ENCODE peak calls at places on chromosome 17, in six cellular contexts. One of them, this sample, is unnamed. For H3K4me1, the result is how much of the 10 kb centered on the place peaks cover.

GRCh38 chr17:36578671-36579070 is 13.0 kb upstream of the DHRS11 start:
- DNase-seq in CD8-positive, alpha-beta T cell: no peak
- DNase-seq in colonic mucosa: no peak
- DNase-seq in breast epithelium: no peak
- DNase-seq in Panc1: no peak
- DNase-seq in esophagus muscularis mucosa: no peak
- DNase-seq in this sample: no peak

GRCh38 chr17:42846594-42847280 is 2.4 kb downstream of the AOC2 start:
- DNase-seq in CD8-positive, alpha-beta T cell: no peak
- DNase-seq in colonic mucosa: no peak
- DNase-seq in breast epithelium: no peak
- DNase-seq in Panc1: no peak
- DNase-seq in esophagus muscularis mucosa: no peak
- DNase-seq in this sample: peak

GRCh38 chr17:68592667-68593330 is 8.4 kb downstream of the FAM20A start:
- DNase-seq in CD8-positive, alpha-beta T cell: no peak
- DNase-seq in colonic mucosa: no peak
- DNase-seq in breast epithelium: no peak
- DNase-seq in Panc1: no peak
- DNase-seq in esophagus muscularis mucosa: peak
- DNase-seq in this sample: no peak

GRCh38 chr17:57662644-57663308 is 82.3 kb downstream of the CCDC182 start:
- DNase-seq in CD8-positive, alpha-beta T cell: no peak
- DNase-seq in colonic mucosa: peak
- DNase-seq in breast epithelium: peak
- DNase-seq in Panc1: no peak
- DNase-seq in esophagus muscularis mucosa: peak
- DNase-seq in this sample: peak

GRCh38 chr17:325270-325976 is 27.2 kb downstream of the RPH3AL start:
- DNase-seq in CD8-positive, alpha-beta T cell: no peak
- DNase-seq in colonic mucosa: no peak
- DNase-seq in breast epithelium: no peak
- DNase-seq in Panc1: no peak
- DNase-seq in esophagus muscularis mucosa: no peak
- DNase-seq in this sample: no peak

GRCh38 chr17:3002538-3003301 is 60.7 kb downstream of the OR1D5 start:
- DNase-seq in CD8-positive, alpha-beta T cell: no peak
- DNase-seq in colonic mucosa: peak
- DNase-seq in breast epithelium: no peak
- DNase-seq in Panc1: no peak
- DNase-seq in esophagus muscularis mucosa: no peak
- DNase-seq in this sample: no peak

GRCh38 chr17:33055171-33055611 is 63.5 kb downstream of the SPACA3 start:
- DNase-seq in CD8-positive, alpha-beta T cell: no peak
- DNase-seq in colonic mucosa: no peak
- DNase-seq in breast epithelium: no peak
- DNase-seq in Panc1: no peak
- DNase-seq in esophagus muscularis mucosa: peak
- DNase-seq in this sample: no peak

GRCh38 chr17:46159686-46160085 is 33.5 kb downstream of the KANSL1 start:
- DNase-seq in CD8-positive, alpha-beta T cell: no peak
- DNase-seq in colonic mucosa: no peak
- DNase-seq in breast epithelium: no peak
- DNase-seq in Panc1: no peak
- DNase-seq in esophagus muscularis mucosa: no peak
- DNase-seq in this sample: no peak

GRCh38 chr17:32275060-32276042 is 9.7 kb downstream of the RHBDL3 start:
- DNase-seq in CD8-positive, alpha-beta T cell: no peak
- DNase-seq in colonic mucosa: no peak
- DNase-seq in breast epithelium: no peak
- DNase-seq in Panc1: no peak
- DNase-seq in esophagus muscularis mucosa: no peak
- DNase-seq in this sample: peak

GRCh38 chr17:67606896-67607604 is 110.7 kb upstream of the NOL11 start:
- DNase-seq in CD8-positive, alpha-beta T cell: no peak
- DNase-seq in colonic mucosa: no peak
- DNase-seq in breast epithelium: no peak
- DNase-seq in Panc1: no peak
- DNase-seq in esophagus muscularis mucosa: no peak
- DNase-seq in this sample: no peak

GRCh38 chr17:79044462-79044861 is 20.5 kb downstream of the C1QTNF1 start:
- DNase-seq in CD8-positive, alpha-beta T cell: no peak
- DNase-seq in colonic mucosa: no peak
- DNase-seq in breast epithelium: no peak
- DNase-seq in Panc1: no peak
- DNase-seq in esophagus muscularis mucosa: no peak
- DNase-seq in this sample: no peak

GRCh38 chr17:5947701-5948180 is 122.4 kb upstream of the WSCD1 start:
- DNase-seq in CD8-positive, alpha-beta T cell: no peak
- DNase-seq in colonic mucosa: no peak
- DNase-seq in breast epithelium: no peak
- DNase-seq in Panc1: no peak
- DNase-seq in esophagus muscularis mucosa: no peak
- DNase-seq in this sample: no peak

GRCh38 chr17:5948811-5949210 is 121.4 kb upstream of the WSCD1 start:
- DNase-seq in CD8-positive, alpha-beta T cell: no peak
- DNase-seq in colonic mucosa: no peak
- DNase-seq in breast epithelium: no peak
- DNase-seq in Panc1: no peak
- DNase-seq in esophagus muscularis mucosa: no peak
- DNase-seq in this sample: no peak

GRCh38 chr17:5950871-5951270 is 119.3 kb upstream of the WSCD1 start:
- DNase-seq in CD8-positive, alpha-beta T cell: no peak
- DNase-seq in colonic mucosa: no peak
- DNase-seq in breast epithelium: no peak
- DNase-seq in Panc1: no peak
- DNase-seq in esophagus muscularis mucosa: no peak
- DNase-seq in this sample: no peak

GRCh38 chr17:5955764-5956163 is 114.4 kb upstream of the WSCD1 start:
- DNase-seq in CD8-positive, alpha-beta T cell: no peak
- DNase-seq in colonic mucosa: no peak
- DNase-seq in breast epithelium: no peak
- DNase-seq in Panc1: no peak
- DNase-seq in esophagus muscularis mucosa: no peak
- DNase-seq in this sample: no peak

GRCh38 chr17:5951912-5952311 is 118.3 kb upstream of the WSCD1 start:
- DNase-seq in CD8-positive, alpha-beta T cell: no peak
- DNase-seq in colonic mucosa: no peak
- DNase-seq in breast epithelium: no peak
- DNase-seq in Panc1: no peak
- DNase-seq in esophagus muscularis mucosa: no peak
- DNase-seq in this sample: no peak
- H3K4me1 ChIP-seq in CD8-positive, alpha-beta T cell: under half
- H3K4me1 ChIP-seq in colonic mucosa: under half
- H3K4me1 ChIP-seq in breast epithelium: under half
- H3K4me1 ChIP-seq in Panc1: under half
- H3K4me1 ChIP-seq in esophagus muscularis mucosa: under half
- H3K4me1 ChIP-seq in this sample: under half

GRCh38 chr17:73641779-73642580 is 2.3 kb downstream of the SDK2 start:
- DNase-seq in CD8-positive, alpha-beta T cell: peak
- DNase-seq in colonic mucosa: no peak
- DNase-seq in breast epithelium: no peak
- DNase-seq in Panc1: no peak
- DNase-seq in esophagus muscularis mucosa: no peak
- DNase-seq in this sample: no peak

GRCh38 chr17:73644145-73645049 is at the start of gene SDK2:
- DNase-seq in CD8-positive, alpha-beta T cell: no peak
- DNase-seq in colonic mucosa: peak
- DNase-seq in breast epithelium: no peak
- DNase-seq in Panc1: no peak
- DNase-seq in esophagus muscularis mucosa: no peak
- DNase-seq in this sample: no peak

GRCh38 chr17:73642659-73643011 is 1.6 kb downstream of the SDK2 start:
- DNase-seq in CD8-positive, alpha-beta T cell: no peak
- DNase-seq in colonic mucosa: no peak
- DNase-seq in breast epithelium: no peak
- DNase-seq in Panc1: no peak
- DNase-seq in esophagus muscularis mucosa: no peak
- DNase-seq in this sample: no peak

GRCh38 chr17:73643846-73644144 is 450 bp downstream of the SDK2 start:
- DNase-seq in CD8-positive, alpha-beta T cell: no peak
- DNase-seq in colonic mucosa: no peak
- DNase-seq in breast epithelium: no peak
- DNase-seq in Panc1: no peak
- DNase-seq in esophagus muscularis mucosa: no peak
- DNase-seq in this sample: no peak

GRCh38 chr17:73643012-73643845 is 1.0 kb downstream of the SDK2 start:
- DNase-seq in CD8-positive, alpha-beta T cell: peak
- DNase-seq in colonic mucosa: peak
- DNase-seq in breast epithelium: no peak
- DNase-seq in Panc1: no peak
- DNase-seq in esophagus muscularis mucosa: no peak
- DNase-seq in this sample: no peak
- TF ChIP-seq CTCF in CD8-positive, alpha-beta T cell: no peak
- TF ChIP-seq CTCF in colonic mucosa: no peak
- TF ChIP-seq CTCF in breast epithelium: no peak
- TF ChIP-seq CTCF in Panc1: peak
- TF ChIP-seq CTCF in esophagus muscularis mucosa: no peak
- TF ChIP-seq CTCF in this sample: peak

GRCh38 chr17:64504769-64505319 is 1.2 kb downstream of the DDX5 start:
- DNase-seq in CD8-positive, alpha-beta T cell: no peak
- DNase-seq in colonic mucosa: no peak
- DNase-seq in breast epithelium: no peak
- DNase-seq in Panc1: no peak
- DNase-seq in esophagus muscularis mucosa: no peak
- DNase-seq in this sample: peak

GRCh38 chr17:64506201-64506575 is at the start of gene DDX5:
- DNase-seq in CD8-positive, alpha-beta T cell: peak
- DNase-seq in colonic mucosa: peak
- DNase-seq in breast epithelium: peak
- DNase-seq in Panc1: peak
- DNase-seq in esophagus muscularis mucosa: peak
- DNase-seq in this sample: no peak

GRCh38 chr17:64506576-64507417 is at the start of gene CEP95:
- DNase-seq in CD8-positive, alpha-beta T cell: peak
- DNase-seq in colonic mucosa: peak
- DNase-seq in breast epithelium: peak
- DNase-seq in Panc1: peak
- DNase-seq in esophagus muscularis mucosa: peak
- DNase-seq in this sample: peak

GRCh38 chr17:64503821-64504768 is 2.0 kb downstream of the DDX5 start:
- DNase-seq in CD8-positive, alpha-beta T cell: no peak
- DNase-seq in colonic mucosa: no peak
- DNase-seq in breast epithelium: no peak
- DNase-seq in Panc1: no peak
- DNase-seq in esophagus muscularis mucosa: no peak
- DNase-seq in this sample: no peak

GRCh38 chr17:64505320-64506200 is 529 bp downstream of the DDX5 start:
- DNase-seq in CD8-positive, alpha-beta T cell: peak
- DNase-seq in colonic mucosa: peak
- DNase-seq in breast epithelium: peak
- DNase-seq in Panc1: no peak
- DNase-seq in esophagus muscularis mucosa: peak
- DNase-seq in this sample: peak
- H3K4me1 ChIP-seq in CD8-positive, alpha-beta T cell: half or more
- H3K4me1 ChIP-seq in colonic mucosa: under half
- H3K4me1 ChIP-seq in breast epithelium: under half
- H3K4me1 ChIP-seq in Panc1: under half
- H3K4me1 ChIP-seq in esophagus muscularis mucosa: half or more
- H3K4me1 ChIP-seq in this sample: under half

DNA sequence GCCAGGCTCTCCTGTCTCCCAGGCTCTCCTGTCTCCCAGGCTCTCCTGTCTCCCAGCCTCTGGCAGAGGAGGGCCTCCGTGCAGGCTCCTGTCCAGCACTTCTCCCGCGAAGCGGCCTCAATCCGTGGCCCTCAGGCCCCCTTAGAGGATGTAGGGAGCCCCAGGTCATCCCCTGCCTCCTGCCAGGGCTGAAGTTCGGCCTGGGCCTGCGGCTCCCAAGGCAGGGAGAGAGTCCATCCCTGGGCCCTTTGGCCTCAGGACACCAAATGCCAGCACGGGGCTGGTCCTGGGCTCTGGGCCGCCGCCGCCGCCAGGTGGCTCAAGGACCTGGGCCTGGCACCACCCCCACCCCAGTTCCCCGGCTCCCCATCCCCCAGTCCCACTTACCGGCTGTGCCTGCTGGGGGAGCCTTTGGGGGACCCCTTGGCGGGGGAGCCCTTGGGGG is 370 bp downstream of the EVPL start:
- DNase-seq in CD8-positive, alpha-beta T cell: no peak
- DNase-seq in colonic mucosa: no peak
- DNase-seq in breast epithelium: no peak
- DNase-seq in Panc1: no peak
- DNase-seq in esophagus muscularis mucosa: no peak
- DNase-seq in this sample: peak
- TF ChIP-seq CTCF in CD8-positive, alpha-beta T cell: no peak
- TF ChIP-seq CTCF in colonic mucosa: no peak
- TF ChIP-seq CTCF in breast epithelium: no peak
- TF ChIP-seq CTCF in Panc1: no peak
- TF ChIP-seq CTCF in esophagus muscularis mucosa: no peak
- TF ChIP-seq CTCF in this sample: peak

GRCh38 chr17:50048988-50049387 is 6.9 kb upstream of the ITGA3 start:
- DNase-seq in CD8-positive, alpha-beta T cell: no peak
- DNase-seq in colonic mucosa: no peak
- DNase-seq in breast epithelium: no peak
- DNase-seq in Panc1: no peak
- DNase-seq in esophagus muscularis mucosa: no peak
- DNase-seq in this sample: no peak
- H3K4me1 ChIP-seq in CD8-positive, alpha-beta T cell: under half
- H3K4me1 ChIP-seq in colonic mucosa: under half
- H3K4me1 ChIP-seq in breast epithelium: under half
- H3K4me1 ChIP-seq in Panc1: half or more
- H3K4me1 ChIP-seq in esophagus muscularis mucosa: under half
- H3K4me1 ChIP-seq in this sample: under half

GRCh38 chr17:30170415-30170987 is 53.9 kb downstream of the NSRP1 start:
- DNase-seq in CD8-positive, alpha-beta T cell: no peak
- DNase-seq in colonic mucosa: no peak
- DNase-seq in breast epithelium: no peak
- DNase-seq in Panc1: no peak
- DNase-seq in esophagus muscularis mucosa: no peak
- DNase-seq in this sample: no peak
- TF ChIP-seq CTCF in CD8-positive, alpha-beta T cell: no peak
- TF ChIP-seq CTCF in colonic mucosa: no peak
- TF ChIP-seq CTCF in breast epithelium: no peak
- TF ChIP-seq CTCF in Panc1: no peak
- TF ChIP-seq CTCF in esophagus muscularis mucosa: no peak
- TF ChIP-seq CTCF in this sample: no peak